ENCODE peak calls at places on chromosomes 13 and 19, in seven cellular contexts. Q is mesendoderm, M is kidney, N is psoas muscle, P is cardiac muscle cell, C is sigmoid colon, S is A673. Z is an unnamed sample. For H3K4me1, the result is how much of the 10 kb centered on the place peaks cover.

GRCh38 chr13:20397896-20398295 is 127.8 kb downstream of the CRYL1 start:
- DNase-seq in S (no peak), P (no peak), N (no peak), Q (no peak), C (no peak), M (no peak), Z (no peak)

GRCh38 chr13:23160241-23161175 is 20.3 kb upstream of the SGCG start:
- DNase-seq in N (peak), C (no peak), Q (peak), M (no peak), P (peak), S (peak), Z (no peak)

GRCh38 chr13:29568731-29569130 is 26.8 kb downstream of the SLC7A1 start:
- DNase-seq in M (no peak), C (no peak), P (no peak), N (no peak), S (no peak), Q (no peak), Z (no peak)

GRCh38 chr19:39409207-39409885 is 2.7 kb downstream of the ZFP36 start:
- DNase-seq in Q (peak), P (peak), M (peak), C (peak), S (peak), N (peak), Z (peak)

GRCh38 chr13:110311721-110312668 is 4.9 kb downstream of the COL4A2 start:
- DNase-seq in P (no peak), M (no peak), S (no peak), C (peak), Q (no peak), N (no peak), Z (no peak)

GRCh38 chr13:24505256-24505655 is 7.3 kb downstream of the PARP4 start:
- DNase-seq in N (no peak), P (no peak), Q (no peak), C (no peak), M (no peak), S (no peak), Z (no peak)

GRCh38 chr13:28575200-28575599 is 80.3 kb upstream of the FLT1 start:
- DNase-seq in S (no peak), Q (no peak), C (no peak), P (no peak), M (no peak), N (no peak), Z (no peak)

GRCh38 chr19:30206187-30206586 is 166.0 kb upstream of the ZNF536 start:
- DNase-seq in M (no peak), S (no peak), C (no peak), P (no peak), Q (no peak), N (no peak), Z (no peak)

GRCh38 chr19:35318679-35319448 is 10.1 kb upstream of the CD22 start:
- DNase-seq in S (no peak), P (no peak), C (peak), N (peak), M (peak), Q (no peak), Z (no peak)

GRCh38 chr13:48319458-48320395 is 16.2 kb downstream of the RB1 start:
- DNase-seq in C (no peak), Q (no peak), N (no peak), M (peak), S (no peak), P (no peak), Z (no peak)

GRCh38 chr13:104645786-104646185 is 1579.6 kb upstream of the SLC10A2 start:
- DNase-seq in Q (peak), N (no peak), P (no peak), S (no peak), C (no peak), M (no peak), Z (no peak)

GRCh38 chr13:104648291-104648690 is 1582.1 kb upstream of the SLC10A2 start:
- DNase-seq in S (no peak), M (no peak), N (no peak), C (no peak), P (no peak), Q (no peak), Z (no peak)

DNA sequence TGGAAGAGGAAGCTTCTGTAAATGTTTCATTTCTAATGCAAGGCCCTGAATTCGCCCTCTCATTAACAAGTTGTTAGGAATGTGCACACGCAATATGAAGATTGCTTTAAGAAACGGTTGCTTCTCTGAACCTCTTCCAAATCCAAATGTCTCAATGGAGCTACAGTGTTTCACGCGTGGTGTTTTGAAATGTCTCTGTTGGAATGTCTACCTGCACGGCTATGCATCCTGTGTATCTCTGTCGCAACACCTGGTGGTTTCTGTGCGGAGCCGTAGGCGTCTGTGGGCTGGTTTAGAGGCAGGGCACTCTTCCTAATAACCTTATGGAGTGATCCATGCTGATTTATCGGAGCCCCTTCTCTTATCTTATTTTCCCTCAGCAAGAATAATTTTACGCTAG is 1584.2 kb upstream of the SLC10A2 start:
- DNase-seq in N (no peak), S (no peak), C (no peak), M (no peak), P (no peak), Q (no peak), Z (no peak)
- H3K27ac ChIP-seq in N (no peak), S (no peak), C (no peak), M (no peak), P (no peak), Q (no peak), Z (no peak)

GRCh38 chr19:49427339-49427738 is 2.2 kb downstream of the GFY start:
- DNase-seq in M (no peak), P (no peak), C (no peak), N (no peak), S (no peak), Q (no peak), Z (no peak)

GRCh38 chr19:49427855-49428546 is 2.8 kb downstream of the GFY start:
- DNase-seq in P (no peak), N (no peak), Q (peak), M (no peak), C (no peak), S (no peak), Z (no peak)

GRCh38 chr19:49430172-49430677 is 5.0 kb downstream of the GFY start:
- DNase-seq in Q (peak), P (no peak), C (no peak), S (no peak), N (no peak), M (no peak), Z (no peak)

GRCh38 chr19:49430678-49431329 is 5.6 kb downstream of the GFY start:
- DNase-seq in N (no peak), S (no peak), C (no peak), M (no peak), Q (peak), P (no peak), Z (peak)

DNA sequence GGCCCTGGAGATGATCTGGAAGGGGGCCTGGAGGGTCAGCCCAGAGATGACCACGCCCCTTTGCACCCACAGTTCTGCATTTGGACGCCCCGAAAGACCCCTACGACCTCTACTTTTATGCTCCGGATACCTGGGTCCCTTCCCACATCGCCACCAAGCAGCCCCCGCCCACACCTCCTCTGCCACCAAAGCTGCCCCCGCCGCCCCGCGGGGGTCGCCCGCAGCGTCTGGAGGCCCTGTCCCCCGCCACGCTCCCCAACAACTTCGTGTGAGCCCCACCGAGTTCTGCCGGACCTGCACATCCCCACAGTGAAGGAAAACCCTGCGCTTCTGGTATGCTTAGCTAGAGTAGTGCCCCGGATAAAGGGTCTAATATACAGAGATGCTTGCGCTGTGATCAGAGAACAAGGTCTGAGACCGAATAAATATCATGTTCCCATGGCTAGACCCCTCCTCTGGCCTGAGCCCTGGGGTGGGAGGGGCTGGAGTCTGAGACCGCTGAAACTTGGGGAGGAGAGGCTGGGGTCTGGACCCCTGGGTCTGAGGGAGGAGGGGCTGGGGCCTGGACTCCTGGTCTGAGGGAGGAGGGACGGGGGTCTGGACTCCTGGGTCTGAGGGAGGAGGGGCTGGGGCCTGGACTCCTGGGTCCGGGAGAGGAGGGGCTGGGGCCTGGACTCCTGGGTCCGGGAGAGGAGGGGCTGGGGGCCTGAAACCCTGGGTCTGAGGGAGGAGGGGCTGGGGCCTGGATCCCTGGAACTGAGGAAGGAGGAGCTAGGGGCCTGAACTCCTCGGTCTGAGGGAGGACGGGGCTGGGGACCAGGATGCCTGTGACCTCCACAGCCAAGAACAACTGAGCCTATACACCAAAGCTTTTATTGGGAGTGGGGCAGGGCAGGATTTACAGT is 3.6 kb downstream of the GFY start:
- DNase-seq in S (no peak), M (no peak), P (no peak), Q (no peak), N (no peak), C (no peak), Z (no peak)
- H3K4me3 ChIP-seq in S (no peak), M (no peak), P (peak), Q (peak), N (peak), C (no peak), Z (no peak)

DNA sequence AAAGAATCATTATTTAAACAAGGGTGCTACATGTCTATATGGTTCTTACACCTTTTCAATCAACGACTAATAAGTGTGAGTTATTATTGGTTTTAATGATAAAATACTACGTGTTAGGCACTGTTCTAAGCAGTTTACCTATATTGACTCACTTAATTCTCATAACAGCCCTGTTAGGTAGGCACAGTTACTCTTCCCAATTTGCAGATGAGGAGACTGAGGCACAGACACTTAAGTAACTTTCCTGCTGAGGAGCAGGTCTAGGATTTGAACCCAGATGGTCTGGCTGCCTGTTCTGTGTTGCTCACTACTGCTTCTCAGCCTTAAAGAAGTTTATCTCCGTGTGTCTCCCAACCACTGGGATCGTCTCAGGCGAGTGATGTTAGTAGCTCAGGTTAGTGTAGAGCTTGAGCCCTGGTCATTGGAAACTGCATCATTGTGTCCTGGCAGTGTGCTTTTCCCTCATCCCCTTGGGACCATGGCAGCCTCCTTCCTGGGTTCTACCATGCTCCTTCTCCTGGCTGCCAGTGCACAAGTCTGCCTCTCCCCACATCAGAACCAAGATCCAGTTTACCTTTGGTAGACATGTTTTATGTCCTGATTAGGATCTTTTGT is 10.9 kb downstream of the UBAC2 start:
- DNase-seq in Q (no peak), P (no peak), S (no peak), M (no peak), C (no peak), N (no peak), Z (no peak)
- H3K4me1 ChIP-seq in Q (under half), P (under half), S (under half), M (under half), C (under half), N (under half), Z (under half)

GRCh38 chr19:46408611-46409039 is 4.7 kb downstream of the CCDC8 start:
- DNase-seq in C (peak), S (no peak), N (peak), Q (peak), P (peak), M (peak), Z (no peak)
- H3K27ac ChIP-seq in C (peak), S (peak), N (no peak), Q (no peak), P (peak), M (peak), Z (no peak)

DNA sequence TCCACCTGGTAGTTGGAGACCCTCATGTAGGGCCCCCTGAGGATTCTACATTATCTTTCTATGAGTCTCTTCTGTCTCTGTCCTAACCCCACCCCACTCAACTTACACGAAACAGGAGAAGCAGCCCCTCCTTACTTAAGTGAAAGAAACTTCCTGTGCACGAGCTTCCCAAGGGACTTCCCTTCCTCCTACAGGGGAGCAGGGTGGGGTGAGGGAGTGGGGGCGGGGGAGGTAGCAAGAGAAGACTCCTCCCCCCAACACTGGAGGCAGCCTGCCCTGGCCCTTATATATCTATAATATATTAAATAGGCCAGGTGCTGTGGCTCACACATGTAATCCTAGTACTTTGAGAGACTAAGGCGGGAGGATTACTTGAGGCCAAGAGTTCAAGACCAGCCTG is 5.5 kb upstream of the PDE4C start:
- DNase-seq in S (peak), M (no peak), N (no peak), P (no peak), C (no peak), Q (no peak), Z (no peak)
- H3K4me3 ChIP-seq in S (no peak), M (no peak), N (no peak), P (no peak), C (no peak), Q (no peak), Z (no peak)

DNA sequence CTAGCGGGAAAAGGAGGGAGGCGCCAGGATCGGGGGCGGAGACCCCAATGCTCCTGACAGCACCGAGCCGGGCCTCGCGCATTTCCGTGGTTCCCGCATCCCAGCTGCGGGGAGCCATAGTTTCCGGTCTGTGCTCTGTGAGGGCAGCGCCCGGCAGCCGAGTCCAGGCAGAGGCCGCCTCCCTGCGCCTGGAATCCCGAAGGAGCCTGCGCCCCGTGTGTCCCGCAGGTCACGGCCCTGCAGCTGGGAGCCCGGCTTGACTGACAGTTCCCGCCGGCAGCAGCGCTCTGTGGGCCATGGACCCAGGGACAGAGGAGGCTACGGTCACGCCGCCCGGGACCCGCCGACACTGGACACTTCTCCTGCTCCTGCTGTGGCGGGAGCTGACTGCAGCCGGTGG is 74.6 kb upstream of the C13orf46 start:
- DNase-seq in M (peak), P (no peak), Q (no peak), N (no peak), C (no peak), S (no peak), Z (no peak)
- H3K4me1 ChIP-seq in M (under half), P (under half), Q (under half), N (under half), C (under half), S (under half), Z (under half)

DNA sequence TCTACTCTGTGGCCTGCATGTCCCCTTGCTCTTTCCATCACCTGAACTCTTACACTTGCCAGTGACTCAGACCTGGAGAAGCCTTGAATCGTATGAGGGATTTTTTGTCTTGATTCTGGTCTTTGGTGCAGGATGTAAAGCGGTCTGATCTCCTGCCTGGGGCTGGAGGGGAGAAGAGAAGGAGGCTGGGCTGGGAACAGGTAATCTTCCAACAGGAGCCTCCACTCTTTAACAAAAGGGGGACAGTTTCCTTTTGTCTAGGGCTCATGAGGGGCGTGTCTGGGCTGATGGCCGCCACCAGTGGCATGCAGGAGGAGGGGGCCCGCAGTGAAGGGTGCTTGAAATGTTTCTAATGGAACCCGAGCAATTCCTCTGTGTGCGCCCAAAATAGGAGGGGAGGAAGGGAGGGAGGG is 24.7 kb downstream of the NFIX start:
- DNase-seq in S (no peak), M (no peak), Q (peak), N (no peak), P (no peak), C (no peak), Z (no peak)
- H3K27ac ChIP-seq in S (peak), M (no peak), Q (no peak), N (peak), P (no peak), C (peak), Z (no peak)